ENCODE peak calls at places on chromosomes 4 and X, in seven cellular contexts. P is HCT116; O is WERI-Rb-1; A is Panc1; R is A549; F is CD8-positive, alpha-beta T cell; U is PC-9. T is an unnamed sample.

GRCh38 chrX:131405497-131405896 is 116.4 kb upstream of the IGSF1 start:
- DNase-seq in R (no peak), F (no peak), P (no peak), U (no peak), O (no peak), A (peak; percentile 1), T (no peak)

GRCh38 chrX:20015945-20016617 is 25.2 kb upstream of the BCLAF3 start:
- DNase-seq in F (no peak), O (no peak), U (no peak), P (no peak), R (no peak), A (no peak), T (no peak)

GRCh38 chr4:38128478-38129451 is 168.6 kb downstream of the PTTG2 start:
- DNase-seq in R (peak; percentile 20), P (peak; percentile 42), F (peak; percentile 57), O (no peak), U (no peak), A (no peak), T (no peak)

GRCh38 chr4:7427326-7428260 is 7.1 kb downstream of the PSAPL1 start:
- DNase-seq in U (no peak), A (no peak), R (no peak), P (no peak), F (no peak), O (peak; percentile 4), T (peak; percentile 10)

GRCh38 chrX:12843668-12844279 is 23.1 kb upstream of the TLR7 start:
- DNase-seq in O (no peak), P (no peak), A (no peak), U (no peak), F (no peak), R (no peak), T (no peak)

GRCh38 chr4:185797018-185797417 is 15.0 kb downstream of the SORBS2 start:
- DNase-seq in A (no peak), P (no peak), R (no peak), F (no peak), U (no peak), O (no peak), T (no peak)

GRCh38 chr4:55512922-55513571 is 33.7 kb downstream of the CLOCK start:
- DNase-seq in A (peak; percentile 25), U (no peak), O (no peak), R (no peak), F (no peak), P (no peak), T (no peak)

GRCh38 chrX:40085714-40086113 is 12.0 kb downstream of the BCOR start:
- DNase-seq in R (no peak), O (no peak), F (no peak), A (no peak), U (no peak), P (no peak), T (no peak)

GRCh38 chr4:148288448-148288847 is 153.8 kb downstream of the NR3C2 start:
- DNase-seq in A (no peak), F (no peak), U (no peak), P (no peak), O (no peak), R (no peak), T (no peak)

GRCh38 chr4:19880205-19880604 is 371.5 kb upstream of the SLIT2 start:
- DNase-seq in P (no peak), O (no peak), F (no peak), U (no peak), A (no peak), R (no peak), T (peak; percentile 16)

GRCh38 chr4:182938213-182938645 is 21.0 kb upstream of the DCTD start:
- DNase-seq in F (peak; percentile 65), P (peak; percentile 73), R (peak; percentile 66), A (peak; percentile 51), U (no peak), O (peak; percentile 86), T (peak; percentile 54)

GRCh38 chr4:166546009-166546408 is 673.0 kb downstream of the TLL1 start:
- DNase-seq in F (no peak), U (no peak), P (no peak), O (no peak), R (no peak), A (no peak), T (no peak)

GRCh38 chr4:147731611-147732515 is at the start of gene ARHGAP10:
- DNase-seq in F (peak; percentile 72), R (peak; percentile 64), A (no peak), P (no peak), O (peak; percentile 78), U (peak; percentile 72), T (peak; percentile 68)

GRCh38 chr4:62014982-62015739 is 815.0 kb downstream of the ADGRL3 start:
- DNase-seq in F (no peak), R (no peak), A (no peak), O (no peak), U (no peak), P (no peak), T (no peak)

GRCh38 chr4:38382492-38382891 is 281.5 kb upstream of the KLF3 start:
- DNase-seq in R (no peak), U (no peak), F (no peak), O (peak; percentile 53), A (no peak), P (no peak), T (no peak)

GRCh38 chrX:131792789-131793462 is 230.2 kb upstream of the STK26 start:
- DNase-seq in A (peak; percentile 92), F (peak; percentile 91), U (no peak), O (peak; percentile 90), R (peak; percentile 95), P (no peak), T (peak; percentile 91)

GRCh38 chr4:148787831-148788477 is 345.7 kb upstream of the NR3C2 start:
- DNase-seq in F (no peak), O (no peak), U (peak; percentile 44), A (no peak), R (no peak), P (no peak), T (no peak)

GRCh38 chr4:44425614-44426208 is 22.9 kb downstream of the KCTD8 start:
- DNase-seq in R (peak; percentile 21), A (no peak), U (no peak), O (peak; percentile 53), P (no peak), F (no peak), T (no peak)
- TF ChIP-seq CTCF in R (no peak), A (peak; percentile 55), U (peak; percentile 43), O (peak; percentile 69), P (no peak), F (no peak), T (no peak)

DNA sequence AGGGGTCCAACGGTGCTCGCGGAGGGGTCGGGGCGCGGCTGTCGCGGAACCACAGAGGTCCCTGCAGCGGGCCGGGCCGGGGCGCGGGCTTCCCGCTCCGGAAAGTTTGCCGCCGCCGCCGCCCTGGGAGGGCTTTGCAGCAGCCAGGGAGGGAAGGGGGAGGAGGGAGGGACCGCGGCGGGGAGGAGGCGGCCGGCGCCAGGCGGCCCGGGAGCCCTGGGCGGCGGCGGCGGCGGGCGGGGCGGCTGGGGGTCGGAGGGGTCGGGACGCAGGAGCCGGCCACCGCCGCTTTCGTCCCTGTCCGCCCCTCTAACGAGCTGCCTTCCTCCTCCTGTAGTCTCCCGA is 375 bp downstream of the FGFR3 start:
- DNase-seq in A (no peak), F (peak; percentile 46), U (no peak), R (peak; percentile 25), P (no peak), O (peak; percentile 58), T (no peak)
- H3K27ac ChIP-seq in A (no peak overlapping the region), F (no peak overlapping the region), U (no peak overlapping the region), R (peak overlapping the region; percentile 66), P (peak overlapping the region; percentile 79), O (peak overlapping the region; percentile 75), T (no peak overlapping the region)

GRCh38 chrX:66021407-66021757 is 18.5 kb downstream of the VSIG4 start:
- DNase-seq in P (no peak), R (no peak), U (no peak), F (no peak), A (no peak), O (no peak), T (no peak)

GRCh38 chrX:66023726-66024467 is 16.0 kb downstream of the VSIG4 start:
- DNase-seq in P (no peak), R (no peak), A (no peak), F (no peak), U (no peak), O (no peak), T (no peak)

GRCh38 chrX:66021758-66022741 is 17.8 kb downstream of the VSIG4 start:
- DNase-seq in U (no peak), P (no peak), F (no peak), A (no peak), R (no peak), O (no peak), T (no peak)

GRCh38 chrX:66024570-66024969 is 15.3 kb downstream of the VSIG4 start:
- DNase-seq in A (no peak), F (no peak), R (no peak), P (no peak), U (no peak), O (no peak), T (no peak)

GRCh38 chrX:66022742-66023725 is 16.8 kb downstream of the VSIG4 start:
- DNase-seq in R (peak; percentile 7), O (no peak), P (no peak), U (no peak), F (no peak), A (no peak), T (no peak)
- TF ChIP-seq CTCF in R (no peak), O (no peak), P (peak; percentile 36), U (no peak), F (no peak), A (no peak), T (no peak)

GRCh38 chr4:71188951-71189350 is 149.9 kb upstream of the SLC4A4 start:
- DNase-seq in P (no peak), A (no peak), O (no peak), F (no peak), R (no peak), U (no peak), T (no peak)

GRCh38 chr4:71188197-71188625 is 150.6 kb upstream of the SLC4A4 start:
- DNase-seq in U (no peak), P (no peak), O (no peak), F (no peak), A (no peak), R (no peak), T (no peak)

GRCh38 chr4:71187399-71188196 is 151.2 kb upstream of the SLC4A4 start:
- DNase-seq in O (no peak), P (no peak), U (no peak), F (peak; percentile 15), R (peak; percentile 58), A (no peak), T (no peak)

GRCh38 chr4:71186257-71186565 is 152.6 kb upstream of the SLC4A4 start:
- DNase-seq in A (no peak), R (no peak), U (no peak), F (no peak), P (no peak), O (no peak), T (no peak)

DNA sequence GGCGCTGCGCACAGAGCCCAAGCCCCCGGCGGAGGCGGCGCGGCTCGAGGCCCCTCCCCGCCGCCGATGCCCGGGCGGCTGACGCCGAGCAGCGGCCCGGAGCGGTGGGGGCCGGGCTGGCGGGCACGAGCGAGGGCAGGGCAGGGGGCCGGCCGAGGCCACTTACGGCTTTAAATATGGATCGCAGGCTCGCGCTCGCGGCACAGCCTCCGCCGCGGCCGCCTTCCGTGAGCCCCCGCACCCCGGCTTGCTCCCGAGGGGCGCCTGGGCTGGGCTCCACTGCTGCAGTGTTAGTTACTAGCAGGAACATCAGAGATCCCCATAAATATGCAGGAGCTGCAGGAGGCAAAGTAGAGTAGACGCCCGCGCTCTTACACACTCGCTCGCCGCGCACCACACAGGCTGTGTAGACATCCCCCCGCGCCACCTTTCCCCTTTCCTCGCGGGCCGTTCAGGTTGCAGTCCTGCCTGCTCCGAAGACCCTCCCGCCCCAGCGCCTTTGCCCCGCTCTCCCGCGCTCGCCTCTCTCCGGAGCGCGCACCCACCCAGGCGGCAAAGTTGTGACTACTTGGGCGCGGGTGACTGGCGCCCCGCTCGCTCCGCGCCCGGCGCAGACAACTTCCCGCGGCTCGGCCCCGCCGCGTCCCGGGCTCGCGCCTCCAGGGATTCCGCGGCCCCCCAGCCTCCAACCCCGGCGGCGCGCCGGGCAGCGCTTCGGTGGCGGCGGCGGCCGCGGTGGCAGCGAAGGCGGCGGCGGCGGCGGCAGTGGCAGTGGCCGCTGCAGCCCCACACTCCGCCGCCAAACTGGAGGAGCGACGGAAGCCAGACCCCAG is 152.0 kb upstream of the SLC4A4 start:
- DNase-seq in P (no peak), R (peak; percentile 33), U (no peak), O (peak; percentile 47), A (no peak), F (peak; percentile 29), T (no peak)
- H3K27ac ChIP-seq in P (no peak overlapping the region), R (peak overlapping the region; percentile 79), U (no peak overlapping the region), O (no peak overlapping the region), A (no peak overlapping the region), F (peak overlapping the region; percentile 15), T (no peak overlapping the region)

T was measured in uterus.